ENCODE peak calls at places on chromosomes 2 and 18, in eight cellular contexts. F is activated T-cell treated with anti-CD3 and anti-CD28 coated beads for 24 hours; Q is progenitor cell of endocrine pancreas; Z is NCI-H2107; H is NCI-H1105; C is thyroid gland; I is right lobe of liver; Y is CD4-positive, CD25-positive, alpha-beta regulatory T cell. R is an unnamed sample.

GRCh38 chr2:131123192-131123591 is 18.1 kb downstream of the PLEKHB2 start:
- DNase-seq in C (no peak), I (no peak), F (no peak), Z (no peak), H (no peak), Q (no peak), Y (no peak), R (no peak)

GRCh38 chr18:21295101-21295500 is 53.1 kb downstream of the GREB1L start:
- DNase-seq in Q (no peak), I (no peak), H (no peak), F (no peak), Z (no peak), Y (no peak), C (no peak), R (no peak)

GRCh38 chr2:224046752-224047151 is 7.7 kb upstream of the SERPINE2 start:
- DNase-seq in C (no peak), H (no peak), Y (no peak), Q (no peak), Z (no peak), F (no peak), I (no peak), R (peak)

GRCh38 chr18:20971886-20972267 is 139.7 kb downstream of the ROCK1 start:
- DNase-seq in F (no peak), I (no peak), H (no peak), Y (peak), Q (no peak), C (no peak), Z (no peak), R (peak)

GRCh38 chr2:63049291-63050185 is 1.1 kb upstream of the OTX1 start:
- DNase-seq in I (no peak), Y (peak), H (no peak), C (no peak), F (no peak), Z (no peak), Q (no peak), R (peak)

GRCh38 chr2:178277741-178278197 is 83.5 kb downstream of the OSBPL6 start:
- DNase-seq in F (no peak), H (no peak), Z (peak), Q (no peak), Y (no peak), I (no peak), C (no peak), R (peak)

GRCh38 chr2:189232759-189233406 is 53.3 kb upstream of the COL5A2 start:
- DNase-seq in Z (no peak), Q (no peak), H (no peak), F (no peak), Y (peak), C (no peak), I (no peak), R (no peak)

GRCh38 chr2:67600946-67601345 is 203.8 kb downstream of the ETAA1 start:
- DNase-seq in H (no peak), F (no peak), Z (no peak), I (no peak), Y (no peak), Q (no peak), C (no peak), R (peak)

GRCh38 chr2:12192762-12193161 is 446.3 kb downstream of the LPIN1 start:
- DNase-seq in F (no peak), C (no peak), Z (no peak), H (no peak), I (no peak), Y (peak), Q (no peak), R (no peak)

GRCh38 chr2:176199902-176200301 is 11.4 kb downstream of the HOXD1 start:
- DNase-seq in Y (no peak), Q (no peak), I (no peak), Z (no peak), H (no peak), F (no peak), C (no peak), R (no peak)

GRCh38 chr2:17757321-17757720 is 3.4 kb downstream of the GEN1 start:
- DNase-seq in H (no peak), F (no peak), C (no peak), I (no peak), Q (no peak), Z (no peak), Y (no peak), R (peak)

GRCh38 chr2:239939736-239940483 is 85.2 kb downstream of the NDUFA10 start:
- DNase-seq in F (no peak), I (peak), C (no peak), H (no peak), Z (no peak), Q (no peak), Y (no peak), R (no peak)

R was measured in IMR-90.